ENCODE peak calls at places on chromosomes 11 and 22, in five cellular contexts. M is SK-N-SH, A is PC-3, X is IMR-90, U is A549. Q is an unnamed sample.

GRCh38 chr11:24880962-24881361 is 384.1 kb downstream of the LUZP2 start:
- DNase-seq in M (no peak), A (no peak), X (no peak), U (no peak), Q (no peak)

GRCh38 chr11:59426361-59427067 is at the start of gene OR5A2:
- DNase-seq in M (no peak), A (peak; percentile 6), X (no peak), U (no peak), Q (no peak)

GRCh38 chr11:57500926-57501325 is 14.6 kb downstream of the SLC43A1 start:
- DNase-seq in M (no peak), A (no peak), X (no peak), U (no peak), Q (no peak)

GRCh38 chr11:106410902-106411301 is 333.4 kb downstream of the AASDHPPT start:
- DNase-seq in M (no peak), A (no peak), X (no peak), U (no peak), Q (no peak)

GRCh38 chr11:96524475-96524874 is 134.7 kb downstream of the JRKL start:
- DNase-seq in M (no peak), A (no peak), X (peak; percentile 0), U (no peak), Q (no peak)

GRCh38 chr11:85182437-85183109 is 444.6 kb downstream of the DLG2 start:
- DNase-seq in M (peak; percentile 24), A (peak; percentile 75), X (peak; percentile 35), U (peak; percentile 6), Q (peak; percentile 20)

GRCh38 chr11:117415358-117415896 is 87.8 kb downstream of the CEP164 start:
- DNase-seq in M (no peak), A (no peak), X (no peak), U (no peak), Q (no peak)

GRCh38 chr11:28860898-28861297 is 752.7 kb downstream of the METTL15 start:
- DNase-seq in M (no peak), A (peak; percentile 70), X (peak; percentile 74), U (peak; percentile 14), Q (peak; percentile 63)

GRCh38 chr22:24727218-24727851 is 47.2 kb downstream of the PIWIL3 start:
- DNase-seq in M (peak; percentile 66), A (peak; percentile 87), X (peak; percentile 94), U (peak; percentile 7), Q (peak; percentile 85)

GRCh38 chr11:86741489-86742435 is 58.6 kb upstream of the PRSS23 start:
- DNase-seq in M (no peak), A (peak; percentile 91), X (peak; percentile 95), U (peak; percentile 64), Q (peak; percentile 95)

GRCh38 chr11:106497321-106497720 is 419.9 kb downstream of the AASDHPPT start:
- DNase-seq in M (no peak), A (no peak), X (no peak), U (no peak), Q (no peak)

GRCh38 chr11:36215688-36216050 is 73.6 kb downstream of the COMMD9 start:
- DNase-seq in M (no peak), A (no peak), X (no peak), U (no peak), Q (no peak)

GRCh38 chr11:33724644-33725035 is 11.6 kb downstream of the CD59 start:
- DNase-seq in M (no peak), A (no peak), X (peak; percentile 69), U (no peak), Q (peak; percentile 52)

GRCh38 chr11:36034572-36035331 is 90.9 kb downstream of the LDLRAD3 start:
- DNase-seq in M (peak; percentile 35), A (peak; percentile 92), X (peak; percentile 90), U (peak; percentile 62), Q (peak; percentile 81)

GRCh38 chr22:17672417-17672991 is 33.9 kb downstream of the BCL2L13 start:
- DNase-seq in M (peak; percentile 30), A (peak; percentile 2), X (peak; percentile 37), U (no peak), Q (peak; percentile 42)

GRCh38 chr11:58801974-58802545 is 42.4 kb downstream of the GLYATL2 start:
- DNase-seq in M (no peak), A (no peak), X (no peak), U (no peak), Q (no peak)

GRCh38 chr11:96130061-96130460 is 206.2 kb upstream of the MTMR2 start:
- DNase-seq in M (no peak), A (no peak), X (no peak), U (no peak), Q (no peak)

DNA sequence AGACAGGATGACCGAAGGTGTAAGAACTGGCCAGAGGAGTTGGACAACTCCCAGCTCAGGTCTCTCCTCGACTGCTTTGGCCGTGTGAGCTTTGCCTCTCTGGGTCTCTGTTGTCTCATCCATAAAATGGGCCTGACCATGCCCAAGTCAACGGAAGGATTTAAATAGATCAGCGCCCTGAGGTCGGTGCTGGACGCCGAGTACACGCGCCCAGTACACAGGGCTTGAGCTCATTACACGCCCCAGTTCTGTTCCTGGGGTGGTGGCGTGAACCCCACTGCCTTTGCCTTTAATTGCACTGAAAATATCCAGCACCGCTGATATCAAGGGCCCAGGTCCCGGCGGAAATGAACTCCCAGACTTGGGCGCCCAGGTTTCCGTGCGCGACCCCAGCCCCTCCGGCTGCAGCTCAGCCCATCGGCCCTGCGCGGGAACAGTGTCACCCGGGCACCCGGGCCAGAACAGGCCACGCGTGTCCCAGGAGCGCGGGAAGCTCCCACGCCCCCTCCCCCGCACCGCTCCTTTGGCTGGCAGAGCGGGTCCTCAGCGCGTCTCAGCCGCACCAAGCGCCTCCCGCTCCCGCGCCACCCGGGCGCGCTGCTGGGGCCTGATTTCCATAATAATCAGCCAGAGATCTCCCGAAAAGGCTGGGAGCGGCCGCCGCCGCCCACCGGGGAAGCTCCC is 42.2 kb downstream of the CYTH4 start:
- DNase-seq in M (peak; percentile 72), A (no peak), X (no peak), U (no peak), Q (no peak)
- H3K4me2 ChIP-seq in M (peak overlapping the region; percentile 25), A (peak overlapping the region; percentile 54), X (no peak overlapping the region), U (peak overlapping the region; percentile 58), Q (no peak overlapping the region)

GRCh38 chr22:49166211-49166610 is 661.5 kb downstream of the BRD1 start:
- DNase-seq in M (no peak), A (no peak), X (no peak), U (no peak), Q (no peak)
- TF ChIP-seq CTCF in M (no peak), A (no peak), X (no peak), U (no peak), Q (no peak)

DNA sequence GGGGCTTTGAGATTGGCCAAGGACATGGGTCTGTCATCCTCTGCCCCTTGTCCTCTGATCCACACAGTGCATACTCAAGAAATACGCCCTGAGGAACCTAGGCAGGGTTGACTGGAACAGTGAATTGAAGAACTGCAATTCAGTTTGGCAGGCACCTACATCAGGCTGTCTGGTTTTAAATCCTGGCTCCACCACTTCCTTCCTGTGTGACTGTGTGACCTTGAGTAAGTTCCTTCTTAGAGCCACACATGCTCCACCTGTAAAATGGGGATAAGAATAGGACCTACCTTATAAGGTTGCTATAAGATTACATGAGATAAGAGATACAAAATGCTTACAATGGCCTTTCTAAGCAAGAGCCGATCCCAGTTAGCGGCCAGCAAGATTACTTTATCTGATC is 15.8 kb upstream of the TCF20 start:
- DNase-seq in M (no peak), A (no peak), X (no peak), U (no peak), Q (no peak)
- H3K4me3 ChIP-seq in M (no peak overlapping the region), A (no peak overlapping the region), X (no peak overlapping the region), U (no peak overlapping the region), Q (no peak overlapping the region)

GRCh38 chr11:30916764-30917163 is 330.6 kb upstream of the MPPED2 start:
- DNase-seq in M (no peak), A (no peak), X (no peak), U (no peak), Q (no peak)

GRCh38 chr11:30917859-30918478 is 331.8 kb upstream of the MPPED2 start:
- DNase-seq in M (peak; percentile 36), A (peak; percentile 69), X (peak; percentile 42), U (peak; percentile 6), Q (peak; percentile 62)

GRCh38 chr11:30914143-30914762 is 328.1 kb upstream of the MPPED2 start:
- DNase-seq in M (peak; percentile 62), A (peak; percentile 47), X (peak; percentile 48), U (peak; percentile 8), Q (peak; percentile 65)

GRCh38 chr11:30919389-30920172 is 333.4 kb upstream of the MPPED2 start:
- DNase-seq in M (no peak), A (no peak), X (peak; percentile 39), U (no peak), Q (peak; percentile 50)
- H3K4me2 ChIP-seq in M (no peak overlapping the region), A (no peak overlapping the region), X (no peak overlapping the region), U (no peak overlapping the region), Q (no peak overlapping the region)

DNA sequence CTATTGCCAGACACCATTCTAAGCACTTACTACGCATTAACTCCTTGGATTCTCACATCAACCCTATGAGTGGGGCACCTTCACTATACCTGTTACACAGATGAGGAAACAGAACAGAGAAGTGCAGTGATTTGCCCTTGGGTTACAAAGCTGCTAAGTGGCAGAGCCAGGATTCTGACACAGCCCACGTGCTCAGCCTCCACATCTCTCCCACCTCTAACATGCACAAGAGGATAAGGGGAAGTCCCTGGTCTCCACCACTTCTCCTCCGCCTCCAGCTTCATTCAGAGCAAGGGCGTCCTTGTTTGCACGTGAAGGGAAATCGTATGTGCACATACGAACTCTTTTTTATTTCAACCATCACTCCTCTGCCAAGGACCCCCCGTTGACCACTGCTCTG is 53.7 kb downstream of the CDON start:
- DNase-seq in M (no peak), A (no peak), X (no peak), U (no peak), Q (no peak)
- TF ChIP-seq CTCF in M (no peak), A (no peak), X (no peak), U (no peak), Q (no peak)

GRCh38 chr22:19958083-19959042 is 16.7 kb upstream of the TXNRD2 start:
- DNase-seq in M (no peak), A (no peak), X (peak; percentile 73), U (no peak), Q (peak; percentile 33)
- H3K4me3 ChIP-seq in M (no peak overlapping the region), A (no peak overlapping the region), X (no peak overlapping the region), U (no peak overlapping the region), Q (no peak overlapping the region)

GRCh38 chr11:46541593-46542371 is 52.0 kb downstream of the AMBRA1 start:
- DNase-seq in M (no peak), A (no peak), X (no peak), U (no peak), Q (no peak)

GRCh38 chr11:46537121-46537520 is 56.7 kb downstream of the AMBRA1 start:
- DNase-seq in M (no peak), A (peak; percentile 18), X (peak; percentile 28), U (no peak), Q (peak; percentile 18)

GRCh38 chr11:46535688-46536087 is 58.1 kb downstream of the AMBRA1 start:
- DNase-seq in M (no peak), A (no peak), X (no peak), U (no peak), Q (no peak)

GRCh38 chr11:46534713-46535112 is 59.1 kb downstream of the AMBRA1 start:
- DNase-seq in M (no peak), A (no peak), X (no peak), U (no peak), Q (no peak)

DNA sequence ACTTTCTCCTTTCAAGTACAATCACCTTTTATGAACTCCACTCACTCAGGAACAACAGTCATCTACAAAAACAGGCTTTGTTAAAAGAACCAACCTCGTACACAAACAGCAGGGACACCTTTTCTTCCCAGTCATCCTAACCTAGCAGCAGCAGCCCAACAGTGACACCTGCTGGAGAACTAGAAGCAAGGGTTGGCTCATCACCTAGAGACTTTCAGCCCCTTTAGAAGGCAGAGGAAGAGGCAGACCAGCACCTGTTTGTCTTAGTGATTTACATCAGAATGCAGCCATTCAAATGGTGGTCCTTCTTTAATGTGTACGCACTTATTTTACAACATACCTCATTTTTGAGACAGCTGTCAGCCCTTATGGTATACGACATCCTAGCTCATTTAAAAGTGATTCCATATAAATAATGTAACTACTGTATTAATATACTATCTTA is 56.0 kb downstream of the AMBRA1 start:
- DNase-seq in M (peak; percentile 77), A (peak; percentile 80), X (peak; percentile 78), U (peak; percentile 75), Q (peak; percentile 75)
- H3K4me2 ChIP-seq in M (no peak overlapping the region), A (no peak overlapping the region), X (no peak overlapping the region), U (no peak overlapping the region), Q (no peak overlapping the region)

Q was measured in fibroblast of lung.